ENCODE peak calls at places on chromosomes 6 and 20, in nine cellular contexts. F is T follicular helper cell; H is chondrocyte; B is ELF-1; W is GM10248; O is stimulated activated CD8-positive, alpha-beta memory T cell treated with anti-CD3 and anti-CD28 coated beads, Interleukin-12 subunit alpha, Interleukin-12 subunit beta, amount 100 ng/mL, for 4 hours; E is GF-D8; X is adrenal gland; U is H9. S is an unnamed sample.

GRCh38 chr6:125658759-125659431 is 90.5 kb upstream of the HEY2 start:
- DNase-seq in F (no peak), B (peak), U (no peak), X (no peak), O (no peak), E (no peak), H (no peak), W (no peak), S (no peak)

GRCh38 chr20:63083831-63084562 is 77.2 kb upstream of the BHLHE23 start:
- DNase-seq in F (no peak), W (no peak), X (no peak), O (no peak), U (no peak), B (no peak), E (no peak), H (peak), S (peak)

GRCh38 chr20:63351811-63352591 is 9.1 kb downstream of the CHRNA4 start:
- DNase-seq in B (peak), E (no peak), O (no peak), H (no peak), U (peak), W (no peak), F (no peak), X (no peak), S (no peak)

GRCh38 chr20:48455606-48456360 is 372.0 kb downstream of the PREX1 start:
- DNase-seq in W (no peak), B (peak), E (no peak), U (no peak), X (no peak), F (no peak), O (no peak), H (no peak), S (no peak)

GRCh38 chr6:55758156-55758942 is 117.0 kb downstream of the BMP5 start:
- DNase-seq in O (no peak), E (no peak), H (no peak), F (no peak), W (no peak), U (no peak), X (no peak), B (no peak), S (no peak)

GRCh38 chr6:149862901-149863595 is 1.1 kb downstream of the LRP11 start:
- DNase-seq in O (peak), H (peak), W (peak), B (peak), U (peak), E (peak), X (peak), F (no peak), S (peak)

GRCh38 chr6:36067374-36068011 is 39.9 kb downstream of the MAPK14 start:
- DNase-seq in E (no peak), F (no peak), O (no peak), B (no peak), X (no peak), U (no peak), H (no peak), W (no peak), S (no peak)

GRCh38 chr6:75210885-75211739 is 5.3 kb upstream of the COL12A1 start:
- DNase-seq in U (no peak), E (peak), H (no peak), O (no peak), X (no peak), F (peak), W (peak), B (no peak), S (no peak)

GRCh38 chr20:25129428-25129827 is 47.5 kb upstream of the VSX1 start:
- DNase-seq in H (no peak), B (no peak), F (no peak), E (no peak), W (no peak), O (no peak), U (no peak), X (no peak), S (no peak)

GRCh38 chr6:105902401-105903031 is 183.6 kb upstream of the PRDM1 start:
- DNase-seq in W (no peak), B (no peak), O (no peak), E (no peak), X (no peak), H (no peak), F (no peak), U (no peak), S (no peak)

GRCh38 chr6:41372526-41373366 is 37.3 kb downstream of the NCR2 start:
- DNase-seq in X (no peak), E (no peak), H (no peak), O (no peak), U (peak), W (peak), F (no peak), B (peak), S (no peak)

GRCh38 chr6:107667790-107668189 is 156.3 kb downstream of the SCML4 start:
- DNase-seq in O (no peak), W (no peak), U (no peak), X (no peak), F (no peak), E (no peak), H (no peak), B (no peak), S (no peak)

GRCh38 chr20:32980131-32980941 is 23.9 kb downstream of the SUN5 start:
- DNase-seq in F (no peak), H (peak), O (no peak), E (no peak), W (no peak), X (no peak), U (no peak), B (no peak), S (no peak)

GRCh38 chr6:27668442-27669275 is 195.8 kb upstream of the ZNF184 start:
- DNase-seq in B (peak), F (no peak), H (no peak), W (peak), E (peak), O (no peak), X (no peak), U (peak), S (no peak)

GRCh38 chr6:134631398-134631924 is 313.5 kb upstream of the SGK1 start:
- DNase-seq in E (no peak), X (no peak), W (no peak), F (no peak), U (no peak), H (no peak), B (no peak), O (no peak), S (no peak)

GRCh38 chr6:1621328-1621701 is 11.6 kb downstream of the FOXC1 start:
- DNase-seq in U (no peak), E (no peak), X (no peak), B (peak), O (no peak), W (no peak), H (no peak), F (no peak), S (no peak)

GRCh38 chr6:104332407-104332806 is 527.3 kb downstream of the HACE1 start:
- DNase-seq in W (no peak), X (no peak), U (no peak), E (no peak), O (no peak), H (no peak), F (no peak), B (no peak), S (no peak)

GRCh38 chr6:47545223-47545622 is 67.6 kb downstream of the CD2AP start:
- DNase-seq in O (no peak), H (no peak), U (no peak), B (no peak), E (no peak), F (no peak), W (no peak), X (no peak), S (no peak)

GRCh38 chr6:160791981-160792418 is 90.0 kb downstream of the PLG start:
- DNase-seq in X (no peak), E (no peak), W (no peak), O (no peak), B (no peak), H (no peak), F (no peak), U (no peak), S (no peak)

GRCh38 chr20:5864873-5865582 is 85.3 kb downstream of the TRMT6 start:
- DNase-seq in B (no peak), H (no peak), U (no peak), W (no peak), O (no peak), E (no peak), X (peak), F (peak), S (no peak)

GRCh38 chr6:9252784-9253183 is 817.4 kb upstream of the SLC35B3 start:
- DNase-seq in E (no peak), W (no peak), U (peak), B (peak), O (no peak), X (no peak), F (no peak), H (no peak), S (no peak)

GRCh38 chr6:105779113-105779512 is 307.0 kb upstream of the PRDM1 start:
- DNase-seq in B (no peak), X (no peak), H (no peak), E (peak), F (no peak), O (no peak), U (no peak), W (no peak), S (no peak)

GRCh38 chr20:32510601-32511357 is 74.4 kb downstream of the NOL4L start:
- DNase-seq in W (peak), H (peak), F (no peak), B (peak), U (peak), X (no peak), E (no peak), O (no peak), S (no peak)

GRCh38 chr20:50278684-50279531 is 88.3 kb downstream of the CEBPB start:
- DNase-seq in W (no peak), H (no peak), E (no peak), B (peak), F (no peak), X (peak), U (no peak), O (no peak), S (peak)

GRCh38 chr6:85764844-85765243 is 122.2 kb upstream of the SYNCRIP start:
- DNase-seq in W (no peak), H (no peak), E (no peak), F (no peak), B (no peak), X (no peak), O (no peak), U (no peak), S (no peak)

GRCh38 chr6:41065550-41066026 is 6.6 kb downstream of the OARD1 start:
- DNase-seq in F (no peak), B (no peak), H (no peak), W (no peak), O (no peak), X (no peak), E (no peak), U (no peak), S (no peak)

GRCh38 chr6:113018351-113019151 is 671.4 kb downstream of the RFPL4B start:
- DNase-seq in H (no peak), F (no peak), B (no peak), U (no peak), X (peak), O (no peak), E (no peak), W (no peak), S (no peak)

S was measured in psoas muscle.